ENCODE peak calls at places on chromosomes 16 and 17, in four cellular contexts. N is heart left ventricle, E is A549, Z is left ventricle myocardium superior. H is an unnamed sample.

GRCh38 chr17:60720763-60721531 is 43.3 kb downstream of the BCAS3 start:
- DNase-seq in Z (no peak), E (peak), N (no peak), H (peak)

GRCh38 chr17:64505320-64506200 is 529 bp downstream of the DDX5 start:
- DNase-seq in E (peak), Z (peak), N (peak), H (peak)

GRCh38 chr17:57937492-57937891 is 17.7 kb downstream of the CUEDC1 start:
- DNase-seq in E (no peak), N (no peak), Z (peak), H (no peak)

GRCh38 chr17:15264542-15264941 is 584 bp downstream of the PMP22 start:
- DNase-seq in Z (peak), N (peak), E (peak), H (no peak)

GRCh38 chr17:68310141-68310540 is 18.8 kb downstream of the ARSG start:
- DNase-seq in Z (no peak), E (no peak), N (no peak), H (no peak)

GRCh38 chr16:31529398-31530312 is 2.0 kb downstream of the AHSP start:
- DNase-seq in N (no peak), Z (no peak), E (no peak), H (no peak)

GRCh38 chr17:40331743-40332641 is 23.0 kb downstream of the RARA start:
- DNase-seq in N (peak), Z (peak), E (peak), H (no peak)

GRCh38 chr17:927611-928461 is 51.7 kb downstream of the NXN start:
- DNase-seq in E (peak), Z (no peak), N (no peak), H (peak)

GRCh38 chr17:6240601-6241000 is 170.4 kb downstream of the WSCD1 start:
- DNase-seq in Z (no peak), N (no peak), E (no peak), H (no peak)

GRCh38 chr17:74466111-74466784 is at the start of gene CD300A:
- DNase-seq in N (peak), Z (peak), E (no peak), H (no peak)

GRCh38 chr17:57867126-57867525 is 17.3 kb upstream of the MRPS23 start:
- DNase-seq in E (no peak), Z (no peak), N (no peak), H (no peak)

GRCh38 chr16:4474192-4474961 is at the start of gene NMRAL1:
- DNase-seq in Z (peak), N (peak), E (peak), H (peak)

GRCh38 chr16:31713945-31714898 is 159.4 kb upstream of the ZNF267 start:
- DNase-seq in E (no peak), N (no peak), Z (no peak), H (no peak)

GRCh38 chr16:13982446-13982845 is 62.5 kb downstream of the ERCC4 start:
- DNase-seq in E (no peak), Z (no peak), N (no peak), H (no peak)

GRCh38 chr16:24035127-24035842 is 199.5 kb downstream of the PRKCB start:
- DNase-seq in N (no peak), E (no peak), Z (no peak), H (no peak)

GRCh38 chr17:44595216-44595775 is 38.0 kb downstream of the FZD2 start:
- DNase-seq in Z (no peak), E (no peak), N (no peak), H (no peak)

GRCh38 chr17:58641937-58642336 is 49.9 kb downstream of the TEX14 start:
- DNase-seq in N (no peak), E (no peak), Z (no peak), H (no peak)

GRCh38 chr17:83091257-83092141 is 12.1 kb downstream of the METRNL start:
- DNase-seq in Z (peak), E (no peak), N (peak), H (no peak)

GRCh38 chr16:80739523-80739922 is 64.9 kb downstream of the CDYL2 start:
- DNase-seq in E (no peak), Z (no peak), N (no peak), H (no peak)

GRCh38 chr16:69741951-69742904 is 12.5 kb downstream of the NOB1 start:
- DNase-seq in Z (peak), N (peak), E (peak), H (no peak)

GRCh38 chr17:75338335-75338734 is 49.1 kb upstream of the SLC25A19 start:
- DNase-seq in E (no peak), Z (no peak), N (no peak), H (no peak)